ENCODE peak calls at places on chromosomes 16 and 17, in six cellular contexts. One of them, this sample, is unnamed.

GRCh38 chr17:66749217-66749832 is 85.6 kb upstream of the CACNG5 start:
- DNase-seq in stomach: no peak
- DNase-seq in uterus: no peak
- DNase-seq in A549: no peak
- DNase-seq in adrenal gland: no peak
- DNase-seq in right lobe of liver: no peak
- DNase-seq in this sample: no peak

GRCh38 chr16:72371307-72372081 is 199.5 kb upstream of the PMFBP1 start:
- DNase-seq in uterus: no peak
- DNase-seq in A549: no peak
- DNase-seq in adrenal gland: no peak
- DNase-seq in stomach: no peak
- DNase-seq in right lobe of liver: no peak
- DNase-seq in this sample: no peak

GRCh38 chr17:79622201-79622601 is 11.3 kb upstream of the RBFOX3 start:
- DNase-seq in right lobe of liver: peak
- DNase-seq in A549: no peak
- DNase-seq in adrenal gland: no peak
- DNase-seq in stomach: no peak
- DNase-seq in uterus: peak
- DNase-seq in this sample: peak

GRCh38 chr16:8689686-8690085 is 15.3 kb downstream of the ABAT start:
- DNase-seq in right lobe of liver: no peak
- DNase-seq in A549: no peak
- DNase-seq in adrenal gland: no peak
- DNase-seq in uterus: no peak
- DNase-seq in stomach: no peak
- DNase-seq in this sample: no peak

GRCh38 chr16:55031481-55031880 is 100.8 kb downstream of the IRX5 start:
- DNase-seq in stomach: no peak
- DNase-seq in right lobe of liver: no peak
- DNase-seq in A549: no peak
- DNase-seq in adrenal gland: no peak
- DNase-seq in uterus: no peak
- DNase-seq in this sample: no peak

GRCh38 chr16:4358831-4359561 is 7.9 kb upstream of the PAM16 start:
- DNase-seq in right lobe of liver: peak
- DNase-seq in uterus: peak
- DNase-seq in A549: peak
- DNase-seq in stomach: peak
- DNase-seq in adrenal gland: peak
- DNase-seq in this sample: peak

GRCh38 chr16:14658063-14658462 is 25.3 kb downstream of the BFAR start:
- DNase-seq in adrenal gland: no peak
- DNase-seq in uterus: no peak
- DNase-seq in stomach: no peak
- DNase-seq in A549: no peak
- DNase-seq in right lobe of liver: no peak
- DNase-seq in this sample: no peak

GRCh38 chr17:78369791-78370381 is 8.6 kb upstream of the PGS1 start:
- DNase-seq in uterus: no peak
- DNase-seq in right lobe of liver: no peak
- DNase-seq in stomach: no peak
- DNase-seq in A549: no peak
- DNase-seq in adrenal gland: no peak
- DNase-seq in this sample: peak

GRCh38 chr17:76585649-76586593 is at the start of gene ST6GALNAC2:
- DNase-seq in uterus: peak
- DNase-seq in A549: peak
- DNase-seq in right lobe of liver: peak
- DNase-seq in stomach: peak
- DNase-seq in adrenal gland: peak
- DNase-seq in this sample: peak

GRCh38 chr16:14405611-14406537 is 224.2 kb downstream of the PARN start:
- DNase-seq in right lobe of liver: peak
- DNase-seq in adrenal gland: no peak
- DNase-seq in A549: no peak
- DNase-seq in uterus: no peak
- DNase-seq in stomach: peak
- DNase-seq in this sample: no peak

GRCh38 chr17:76554131-76554530 is 14.3 kb downstream of the PRCD start:
- DNase-seq in uterus: no peak
- DNase-seq in A549: no peak
- DNase-seq in adrenal gland: no peak
- DNase-seq in right lobe of liver: no peak
- DNase-seq in stomach: peak
- DNase-seq in this sample: no peak

GRCh38 chr16:67805718-67806427 is 487 bp downstream of the RANBP10 start:
- DNase-seq in A549: no peak
- DNase-seq in adrenal gland: peak
- DNase-seq in stomach: no peak
- DNase-seq in right lobe of liver: peak
- DNase-seq in uterus: peak
- DNase-seq in this sample: peak

DNA sequence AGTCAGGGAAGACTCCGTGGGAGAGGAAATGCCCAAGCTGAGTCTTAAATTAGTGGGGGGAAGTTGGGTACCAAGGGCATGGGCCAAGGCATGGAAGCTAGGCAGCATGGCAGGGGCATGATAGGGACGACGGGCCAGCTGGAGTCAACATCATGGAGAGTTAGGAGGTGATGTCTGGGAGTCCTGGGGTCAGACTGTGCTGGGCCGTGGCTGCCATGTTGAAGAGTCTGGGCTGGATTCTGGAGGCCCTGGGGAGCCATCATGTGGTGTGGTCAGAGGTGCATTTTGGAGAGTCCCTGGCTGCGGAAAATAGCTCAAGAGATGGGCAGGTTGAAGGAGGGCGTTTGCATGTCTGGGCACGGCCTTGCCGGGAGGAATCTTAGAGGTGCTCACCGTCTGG is 85.2 kb downstream of the SDR42E1 start:
- DNase-seq in stomach: no peak
- DNase-seq in uterus: no peak
- DNase-seq in A549: no peak
- DNase-seq in right lobe of liver: no peak
- DNase-seq in adrenal gland: no peak
- DNase-seq in this sample: no peak
- TF ChIP-seq POLR2A in stomach: no peak
- TF ChIP-seq POLR2A in uterus: no peak
- TF ChIP-seq POLR2A in A549: no peak
- TF ChIP-seq POLR2A in right lobe of liver: no peak
- TF ChIP-seq POLR2A in adrenal gland: no peak
- TF ChIP-seq POLR2A in this sample: no peak

GRCh38 chr17:16969931-16970906 is 1.7 kb downstream of the TNFRSF13B start:
- DNase-seq in right lobe of liver: no peak
- DNase-seq in adrenal gland: no peak
- DNase-seq in uterus: no peak
- DNase-seq in stomach: no peak
- DNase-seq in A549: no peak
- DNase-seq in this sample: no peak
- H3K27ac ChIP-seq in right lobe of liver: no peak
- H3K27ac ChIP-seq in adrenal gland: no peak
- H3K27ac ChIP-seq in uterus: no peak
- H3K27ac ChIP-seq in stomach: no peak
- H3K27ac ChIP-seq in A549: no peak
- H3K27ac ChIP-seq in this sample: peak

DNA sequence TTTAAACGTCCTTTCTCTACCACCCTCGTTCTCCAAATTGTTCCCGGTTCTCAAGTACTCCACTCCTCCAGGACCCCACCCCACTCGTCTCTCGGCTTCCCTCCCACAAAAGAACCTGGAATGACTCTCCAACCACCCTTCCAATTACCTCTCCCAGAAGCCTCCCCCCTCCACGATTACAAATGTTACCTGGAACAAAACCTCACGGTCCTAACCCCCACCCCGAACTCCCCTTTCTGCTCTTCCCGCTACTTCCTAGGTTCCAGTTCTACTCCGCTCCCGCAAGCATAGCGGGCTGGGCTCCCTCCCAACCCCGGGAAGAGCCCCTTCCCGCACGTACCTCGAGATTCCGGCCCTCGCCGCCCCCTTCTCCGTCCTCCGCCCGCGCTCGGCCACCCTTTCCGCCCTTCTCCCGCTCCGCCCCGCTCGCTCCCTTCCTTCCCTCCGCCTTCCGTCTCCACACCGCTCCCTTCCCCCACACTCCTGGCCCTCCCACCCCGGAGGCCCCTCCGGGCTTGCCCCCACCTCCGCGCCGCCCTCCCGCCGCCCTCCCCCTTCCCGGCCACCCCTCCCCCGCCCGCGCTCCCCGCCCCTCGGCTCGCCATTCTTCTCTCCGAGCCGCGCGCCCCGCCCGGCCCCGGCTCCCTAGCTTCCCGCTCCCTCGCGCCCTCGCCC is 502 bp downstream of the CHTF8 start:
- DNase-seq in A549: peak
- DNase-seq in right lobe of liver: peak
- DNase-seq in uterus: peak
- DNase-seq in stomach: peak
- DNase-seq in adrenal gland: peak
- DNase-seq in this sample: no peak
- TF ChIP-seq POLR2A in A549: peak
- TF ChIP-seq POLR2A in right lobe of liver: no peak
- TF ChIP-seq POLR2A in uterus: no peak
- TF ChIP-seq POLR2A in stomach: no peak
- TF ChIP-seq POLR2A in adrenal gland: no peak
- TF ChIP-seq POLR2A in this sample: no peak

DNA sequence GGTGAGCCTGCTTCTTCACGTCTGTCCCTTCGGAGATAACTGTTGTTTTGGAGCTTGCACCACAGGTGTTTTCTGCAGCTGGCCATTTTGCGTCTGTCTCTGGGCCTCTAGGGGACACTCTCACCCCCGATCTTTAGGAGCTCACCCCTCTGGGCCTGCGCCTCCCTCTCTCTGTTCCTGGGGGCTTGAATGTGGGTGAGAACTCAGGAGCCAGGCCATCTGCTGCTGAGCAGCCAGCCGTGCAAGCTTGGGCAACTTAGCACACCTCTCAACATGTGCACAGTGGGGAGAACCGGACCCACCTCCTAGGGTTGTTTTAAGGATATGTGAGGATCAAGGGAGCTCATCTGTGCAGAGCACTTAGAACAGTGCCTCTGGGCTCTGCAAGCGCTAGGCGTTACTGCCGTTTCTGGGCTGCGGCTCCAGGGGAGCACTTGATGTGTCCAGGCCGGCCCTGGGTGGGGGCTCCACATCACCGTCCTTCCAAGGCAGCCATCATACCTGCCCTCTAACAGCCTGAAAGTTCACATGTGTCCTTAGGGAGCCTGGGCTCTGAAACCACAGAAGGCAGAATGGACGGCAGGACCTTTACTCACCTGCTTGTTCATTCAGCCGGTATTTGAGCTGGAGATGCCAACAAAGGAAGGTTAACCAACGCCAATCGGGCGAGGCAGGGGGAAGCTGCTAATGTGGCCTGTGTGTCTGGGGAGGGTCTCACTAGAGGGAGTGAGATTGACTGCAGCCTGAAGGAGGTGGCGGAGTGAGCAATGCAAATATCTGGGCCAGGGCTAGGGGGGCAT is 66.3 kb downstream of the MRC2 start:
- DNase-seq in A549: no peak
- DNase-seq in right lobe of liver: no peak
- DNase-seq in uterus: no peak
- DNase-seq in adrenal gland: no peak
- DNase-seq in stomach: no peak
- DNase-seq in this sample: no peak
- H3K27ac ChIP-seq in A549: no peak
- H3K27ac ChIP-seq in right lobe of liver: no peak
- H3K27ac ChIP-seq in uterus: no peak
- H3K27ac ChIP-seq in adrenal gland: no peak
- H3K27ac ChIP-seq in stomach: no peak
- H3K27ac ChIP-seq in this sample: no peak

GRCh38 chr16:80540516-80541305 is at the start of gene DYNLRB2:
- DNase-seq in right lobe of liver: peak
- DNase-seq in A549: peak
- DNase-seq in uterus: peak
- DNase-seq in adrenal gland: peak
- DNase-seq in stomach: peak
- DNase-seq in this sample: peak
- TF ChIP-seq POLR2A in right lobe of liver: peak
- TF ChIP-seq POLR2A in A549: peak
- TF ChIP-seq POLR2A in uterus: no peak
- TF ChIP-seq POLR2A in adrenal gland: no peak
- TF ChIP-seq POLR2A in stomach: no peak
- TF ChIP-seq POLR2A in this sample: no peak

DNA sequence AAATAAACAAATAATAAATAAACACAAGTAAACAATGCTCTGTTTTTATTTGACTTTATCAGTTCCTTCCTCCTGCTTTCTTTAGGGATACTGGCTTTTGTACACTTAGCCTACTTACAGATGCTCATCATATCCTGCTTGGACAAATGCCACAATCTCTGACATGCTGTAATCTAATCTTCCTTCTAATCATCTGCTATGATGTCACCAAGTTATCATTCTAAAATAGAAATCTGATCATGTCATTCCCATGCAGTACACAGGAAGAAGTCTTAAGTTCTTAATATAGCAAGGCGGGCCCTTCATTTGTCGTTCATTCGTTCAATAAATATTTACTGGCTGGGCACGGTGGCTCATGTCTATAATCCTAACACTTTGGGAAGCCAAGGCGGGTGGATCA is 9.1 kb upstream of the UBB start:
- DNase-seq in adrenal gland: peak
- DNase-seq in stomach: no peak
- DNase-seq in right lobe of liver: no peak
- DNase-seq in uterus: no peak
- DNase-seq in A549: no peak
- DNase-seq in this sample: no peak
- H3K27ac ChIP-seq in adrenal gland: no peak
- H3K27ac ChIP-seq in stomach: no peak
- H3K27ac ChIP-seq in right lobe of liver: no peak
- H3K27ac ChIP-seq in uterus: no peak
- H3K27ac ChIP-seq in A549: no peak
- H3K27ac ChIP-seq in this sample: no peak

GRCh38 chr17:12789075-12789975 is at the start of gene ARHGAP44:
- DNase-seq in right lobe of liver: peak
- DNase-seq in uterus: peak
- DNase-seq in adrenal gland: peak
- DNase-seq in A549: peak
- DNase-seq in stomach: peak
- DNase-seq in this sample: peak
- TF ChIP-seq POLR2A in right lobe of liver: no peak
- TF ChIP-seq POLR2A in uterus: no peak
- TF ChIP-seq POLR2A in adrenal gland: peak
- TF ChIP-seq POLR2A in A549: peak
- TF ChIP-seq POLR2A in stomach: no peak
- TF ChIP-seq POLR2A in this sample: no peak

GRCh38 chr17:59506907-59507726 is 58.3 kb upstream of the DHX40 start:
- DNase-seq in right lobe of liver: no peak
- DNase-seq in A549: no peak
- DNase-seq in adrenal gland: peak
- DNase-seq in uterus: no peak
- DNase-seq in stomach: no peak
- DNase-seq in this sample: no peak
- H3K27ac ChIP-seq in right lobe of liver: no peak
- H3K27ac ChIP-seq in A549: no peak
- H3K27ac ChIP-seq in adrenal gland: no peak
- H3K27ac ChIP-seq in uterus: no peak
- H3K27ac ChIP-seq in stomach: no peak
- H3K27ac ChIP-seq in this sample: no peak

This sample was measured in spleen.